ENCODE peak calls at places on chromosomes 12 and 14, in four cellular contexts. V, R, J and H are unnamed samples.

GRCh38 chr12:66092559-66093269 is 37.8 kb downstream of the LLPH start:
- DNase-seq in V (no peak), R (no peak), J (peak), H (no peak)

GRCh38 chr14:100846309-100846859 is 20.5 kb downstream of the MEG3 start:
- DNase-seq in V (no peak), R (no peak), J (no peak), H (no peak)

GRCh38 chr12:76449993-76450392 is 101.8 kb upstream of the BBS10 start:
- DNase-seq in V (no peak), R (no peak), J (no peak), H (no peak)

GRCh38 chr14:92553456-92553855 is 39.9 kb downstream of the RIN3 start:
- DNase-seq in V (no peak), R (no peak), J (peak), H (no peak)

GRCh38 chr14:24085215-24085614 is 8.9 kb upstream of the PCK2 start:
- DNase-seq in V (no peak), R (no peak), J (no peak), H (no peak)

GRCh38 chr12:49809369-49810158 is 18.6 kb downstream of the NCKAP5L start:
- DNase-seq in V (no peak), R (no peak), J (no peak), H (peak)

GRCh38 chr12:131494141-131494733 is 216.7 kb upstream of the SFSWAP start:
- DNase-seq in V (no peak), R (no peak), J (no peak), H (no peak)

GRCh38 chr14:102728509-102728908 is 48.7 kb upstream of the TRAF3 start:
- DNase-seq in V (no peak), R (no peak), J (no peak), H (no peak)

GRCh38 chr12:111792155-111792876 is 25.6 kb downstream of the ALDH2 start:
- DNase-seq in V (no peak), R (no peak), J (peak), H (peak)

GRCh38 chr14:106039400-106039799 is 513.0 kb downstream of the TMEM121 start:
- DNase-seq in V (no peak), R (no peak), J (peak), H (peak)

GRCh38 chr12:75438052-75438754 is 42.4 kb upstream of the GLIPR1 start:
- DNase-seq in V (no peak), R (no peak), J (no peak), H (peak)

GRCh38 chr14:96497087-96497486 is 5.1 kb upstream of the PAPOLA start:
- DNase-seq in V (no peak), R (no peak), J (no peak), H (no peak)

GRCh38 chr12:87793134-87793533 is 236.1 kb downstream of the C12orf50 start:
- DNase-seq in V (no peak), R (no peak), J (no peak), H (no peak)

GRCh38 chr12:48037267-48037915 is 33.1 kb upstream of the COL2A1 start:
- DNase-seq in V (no peak), R (no peak), J (no peak), H (no peak)

GRCh38 chr12:93127582-93128331 is 198.7 kb upstream of the EEA1 start:
- DNase-seq in V (no peak), R (no peak), J (no peak), H (peak)

GRCh38 chr12:6724409-6724797 is 557 bp downstream of the COPS7A start:
- DNase-seq in V (no peak), R (no peak), J (peak), H (no peak)

GRCh38 chr14:63192085-63192484 is 12.2 kb upstream of the RHOJ start:
- DNase-seq in V (no peak), R (no peak), J (no peak), H (no peak)

GRCh38 chr12:105672576-105672975 is 342.1 kb downstream of the C12orf75 start:
- DNase-seq in V (no peak), R (no peak), J (no peak), H (peak)

GRCh38 chr12:106645074-106645421 is 62.2 kb downstream of the RFX4 start:
- DNase-seq in V (peak), R (no peak), J (no peak), H (peak)

GRCh38 chr14:99571303-99571986 is 32.6 kb downstream of the CCDC85C start:
- DNase-seq in V (no peak), R (no peak), J (peak), H (peak)

GRCh38 chr12:69500631-69501030 is 30.4 kb downstream of the FRS2 start:
- DNase-seq in V (no peak), R (no peak), J (no peak), H (no peak)

GRCh38 chr12:49026678-49027480 is 8.3 kb upstream of the PRKAG1 start:
- DNase-seq in V (no peak), R (no peak), J (no peak), H (no peak)

GRCh38 chr12:52229836-52230343 is 3.2 kb upstream of the KRT7 start:
- DNase-seq in V (no peak), R (no peak), J (no peak), H (no peak)

GRCh38 chr14:95291859-95292542 is 27.7 kb downstream of the CLMN start:
- DNase-seq in V (no peak), R (no peak), J (no peak), H (peak)

GRCh38 chr12:81617915-81618314 is 141.2 kb downstream of the PPFIA2 start:
- DNase-seq in V (no peak), R (no peak), J (no peak), H (no peak)

GRCh38 chr12:64544796-64545382 is 65.4 kb upstream of the RASSF3 start:
- DNase-seq in V (no peak), R (no peak), J (no peak), H (no peak)

GRCh38 chr14:33737446-33737845 is 213.4 kb downstream of the EGLN3 start:
- DNase-seq in V (no peak), R (no peak), J (peak), H (no peak)

GRCh38 chr12:15540469-15540872 is 218.2 kb downstream of the PTPRO start:
- DNase-seq in V (no peak), R (no peak), J (peak), H (no peak)

GRCh38 chr14:20350860-20351259 is 7.4 kb downstream of the PARP2 start:
- DNase-seq in V (no peak), R (no peak), J (no peak), H (no peak)

GRCh38 chr12:66063976-66064375 is 66.6 kb downstream of the LLPH start:
- DNase-seq in V (no peak), R (no peak), J (no peak), H (no peak)

GRCh38 chr12:90234455-90234854 is 525.8 kb upstream of the ATP2B1 start:
- DNase-seq in V (no peak), R (no peak), J (no peak), H (no peak)

GRCh38 chr12:123939716-123940626 is 32.7 kb downstream of the CCDC92 start:
- DNase-seq in V (no peak), R (no peak), J (no peak), H (no peak)

GRCh38 chr14:21070083-21070609 is at the start of gene ARHGEF40:
- DNase-seq in V (no peak), R (no peak), J (no peak), H (peak)

GRCh38 chr12:23066095-23066494 is 441.1 kb downstream of the ETNK1 start:
- DNase-seq in V (no peak), R (no peak), J (no peak), H (no peak)

GRCh38 chr12:108367436-108367835 is 28.3 kb upstream of the CMKLR1 start:
- DNase-seq in V (no peak), R (no peak), J (no peak), H (peak)

GRCh38 chr12:113847856-113848255 is 118.3 kb downstream of the RBM19 start:
- DNase-seq in V (no peak), R (no peak), J (no peak), H (no peak)

GRCh38 chr12:76259660-76260389 is 88.4 kb downstream of the BBS10 start:
- DNase-seq in V (no peak), R (no peak), J (peak), H (no peak)

GRCh38 chr14:81819344-81819743 is 285.7 kb upstream of the SEL1L start:
- DNase-seq in V (no peak), R (no peak), J (no peak), H (no peak)

GRCh38 chr12:97967831-97968230 is 505.2 kb downstream of the RMST start:
- DNase-seq in V (no peak), R (no peak), J (no peak), H (no peak)